ENCODE peak calls at places on chromosomes 4 and X, in nine cellular contexts. One of them, this sample, is unnamed.

GRCh38 chr4:1290165-1290977 is 680 bp downstream of the MAEA start:
- DNase-seq in IMR-90: peak
- DNase-seq in germinal center: peak
- DNase-seq in amniotic stem cell: no peak
- DNase-seq in activated T-cell treated with anti-CD3 and anti-CD28 coated beads for 48 hours: no peak
- DNase-seq in HT-29: peak
- DNase-seq in iris pigment epithelial cell: peak
- DNase-seq in stimulated activated CD4-positive, alpha-beta T cell treated with anti-CD3 and anti-CD28 coated beads, Interleukin-12 subunit alpha, Interleukin-12 subunit beta, amount 100 ng/mL, for 4 hours: no peak
- DNase-seq in RPMI8226: peak
- DNase-seq in this sample: peak

GRCh38 chr4:82652062-82652461 is 90.3 kb upstream of the TMEM150C start:
- DNase-seq in IMR-90: peak
- DNase-seq in germinal center: no peak
- DNase-seq in amniotic stem cell: peak
- DNase-seq in activated T-cell treated with anti-CD3 and anti-CD28 coated beads for 48 hours: no peak
- DNase-seq in HT-29: no peak
- DNase-seq in iris pigment epithelial cell: peak
- DNase-seq in stimulated activated CD4-positive, alpha-beta T cell treated with anti-CD3 and anti-CD28 coated beads, Interleukin-12 subunit alpha, Interleukin-12 subunit beta, amount 100 ng/mL, for 4 hours: no peak
- DNase-seq in RPMI8226: no peak
- DNase-seq in this sample: no peak

GRCh38 chr4:155481150-155481549 is 104.4 kb upstream of the MAP9 start:
- DNase-seq in IMR-90: no peak
- DNase-seq in germinal center: no peak
- DNase-seq in amniotic stem cell: no peak
- DNase-seq in activated T-cell treated with anti-CD3 and anti-CD28 coated beads for 48 hours: no peak
- DNase-seq in HT-29: no peak
- DNase-seq in iris pigment epithelial cell: no peak
- DNase-seq in stimulated activated CD4-positive, alpha-beta T cell treated with anti-CD3 and anti-CD28 coated beads, Interleukin-12 subunit alpha, Interleukin-12 subunit beta, amount 100 ng/mL, for 4 hours: no peak
- DNase-seq in RPMI8226: no peak
- DNase-seq in this sample: no peak

GRCh38 chrX:144327515-144327914 is 443.6 kb downstream of the UBE2NL start:
- DNase-seq in IMR-90: no peak
- DNase-seq in germinal center: no peak
- DNase-seq in amniotic stem cell: no peak
- DNase-seq in activated T-cell treated with anti-CD3 and anti-CD28 coated beads for 48 hours: no peak
- DNase-seq in HT-29: no peak
- DNase-seq in iris pigment epithelial cell: no peak
- DNase-seq in stimulated activated CD4-positive, alpha-beta T cell treated with anti-CD3 and anti-CD28 coated beads, Interleukin-12 subunit alpha, Interleukin-12 subunit beta, amount 100 ng/mL, for 4 hours: no peak
- DNase-seq in RPMI8226: no peak
- DNase-seq in this sample: no peak

GRCh38 chr4:118995693-118996391 is 107.2 kb downstream of the SYNPO2 start:
- DNase-seq in IMR-90: no peak
- DNase-seq in germinal center: no peak
- DNase-seq in amniotic stem cell: no peak
- DNase-seq in activated T-cell treated with anti-CD3 and anti-CD28 coated beads for 48 hours: no peak
- DNase-seq in HT-29: no peak
- DNase-seq in iris pigment epithelial cell: no peak
- DNase-seq in stimulated activated CD4-positive, alpha-beta T cell treated with anti-CD3 and anti-CD28 coated beads, Interleukin-12 subunit alpha, Interleukin-12 subunit beta, amount 100 ng/mL, for 4 hours: no peak
- DNase-seq in RPMI8226: no peak
- DNase-seq in this sample: no peak

GRCh38 chrX:53284684-53285447 is 3.5 kb upstream of the IQSEC2 start:
- DNase-seq in IMR-90: peak
- DNase-seq in germinal center: peak
- DNase-seq in amniotic stem cell: no peak
- DNase-seq in activated T-cell treated with anti-CD3 and anti-CD28 coated beads for 48 hours: peak
- DNase-seq in HT-29: peak
- DNase-seq in iris pigment epithelial cell: no peak
- DNase-seq in stimulated activated CD4-positive, alpha-beta T cell treated with anti-CD3 and anti-CD28 coated beads, Interleukin-12 subunit alpha, Interleukin-12 subunit beta, amount 100 ng/mL, for 4 hours: peak
- DNase-seq in RPMI8226: peak
- DNase-seq in this sample: peak

GRCh38 chr4:69058410-69059059 is 37.7 kb upstream of the UGT2B7 start:
- DNase-seq in IMR-90: no peak
- DNase-seq in germinal center: no peak
- DNase-seq in amniotic stem cell: no peak
- DNase-seq in activated T-cell treated with anti-CD3 and anti-CD28 coated beads for 48 hours: no peak
- DNase-seq in HT-29: no peak
- DNase-seq in iris pigment epithelial cell: no peak
- DNase-seq in stimulated activated CD4-positive, alpha-beta T cell treated with anti-CD3 and anti-CD28 coated beads, Interleukin-12 subunit alpha, Interleukin-12 subunit beta, amount 100 ng/mL, for 4 hours: no peak
- DNase-seq in RPMI8226: no peak
- DNase-seq in this sample: no peak

GRCh38 chr4:56215138-56215793 is 172.0 kb downstream of the AASDH start:
- DNase-seq in IMR-90: no peak
- DNase-seq in germinal center: no peak
- DNase-seq in amniotic stem cell: no peak
- DNase-seq in activated T-cell treated with anti-CD3 and anti-CD28 coated beads for 48 hours: no peak
- DNase-seq in HT-29: peak
- DNase-seq in iris pigment epithelial cell: no peak
- DNase-seq in stimulated activated CD4-positive, alpha-beta T cell treated with anti-CD3 and anti-CD28 coated beads, Interleukin-12 subunit alpha, Interleukin-12 subunit beta, amount 100 ng/mL, for 4 hours: no peak
- DNase-seq in RPMI8226: no peak
- DNase-seq in this sample: no peak

GRCh38 chrX:46840946-46841740 is 4.3 kb downstream of the RP2 start:
- DNase-seq in IMR-90: no peak
- DNase-seq in germinal center: no peak
- DNase-seq in amniotic stem cell: no peak
- DNase-seq in activated T-cell treated with anti-CD3 and anti-CD28 coated beads for 48 hours: no peak
- DNase-seq in HT-29: no peak
- DNase-seq in iris pigment epithelial cell: no peak
- DNase-seq in stimulated activated CD4-positive, alpha-beta T cell treated with anti-CD3 and anti-CD28 coated beads, Interleukin-12 subunit alpha, Interleukin-12 subunit beta, amount 100 ng/mL, for 4 hours: no peak
- DNase-seq in RPMI8226: no peak
- DNase-seq in this sample: no peak

GRCh38 chrX:76407795-76408194 is 19.7 kb upstream of the MAGEE1 start:
- DNase-seq in IMR-90: no peak
- DNase-seq in germinal center: no peak
- DNase-seq in amniotic stem cell: no peak
- DNase-seq in activated T-cell treated with anti-CD3 and anti-CD28 coated beads for 48 hours: no peak
- DNase-seq in HT-29: no peak
- DNase-seq in iris pigment epithelial cell: no peak
- DNase-seq in stimulated activated CD4-positive, alpha-beta T cell treated with anti-CD3 and anti-CD28 coated beads, Interleukin-12 subunit alpha, Interleukin-12 subunit beta, amount 100 ng/mL, for 4 hours: no peak
- DNase-seq in RPMI8226: no peak
- DNase-seq in this sample: no peak

GRCh38 chrX:77785400-77785745 is 643 bp downstream of the ATRX start:
- DNase-seq in IMR-90: peak
- DNase-seq in germinal center: peak
- DNase-seq in amniotic stem cell: no peak
- DNase-seq in activated T-cell treated with anti-CD3 and anti-CD28 coated beads for 48 hours: no peak
- DNase-seq in HT-29: peak
- DNase-seq in iris pigment epithelial cell: no peak
- DNase-seq in stimulated activated CD4-positive, alpha-beta T cell treated with anti-CD3 and anti-CD28 coated beads, Interleukin-12 subunit alpha, Interleukin-12 subunit beta, amount 100 ng/mL, for 4 hours: no peak
- DNase-seq in RPMI8226: peak
- DNase-seq in this sample: no peak

GRCh38 chr4:20464381-20464780 is 212.7 kb downstream of the SLIT2 start:
- DNase-seq in IMR-90: peak
- DNase-seq in germinal center: no peak
- DNase-seq in amniotic stem cell: peak
- DNase-seq in activated T-cell treated with anti-CD3 and anti-CD28 coated beads for 48 hours: no peak
- DNase-seq in HT-29: no peak
- DNase-seq in iris pigment epithelial cell: peak
- DNase-seq in stimulated activated CD4-positive, alpha-beta T cell treated with anti-CD3 and anti-CD28 coated beads, Interleukin-12 subunit alpha, Interleukin-12 subunit beta, amount 100 ng/mL, for 4 hours: no peak
- DNase-seq in RPMI8226: no peak
- DNase-seq in this sample: no peak

GRCh38 chr4:3809028-3809427 is 42.8 kb downstream of the ADRA2C start:
- DNase-seq in IMR-90: no peak
- DNase-seq in germinal center: no peak
- DNase-seq in amniotic stem cell: no peak
- DNase-seq in activated T-cell treated with anti-CD3 and anti-CD28 coated beads for 48 hours: no peak
- DNase-seq in HT-29: no peak
- DNase-seq in iris pigment epithelial cell: no peak
- DNase-seq in stimulated activated CD4-positive, alpha-beta T cell treated with anti-CD3 and anti-CD28 coated beads, Interleukin-12 subunit alpha, Interleukin-12 subunit beta, amount 100 ng/mL, for 4 hours: no peak
- DNase-seq in RPMI8226: no peak
- DNase-seq in this sample: no peak

GRCh38 chr4:142815834-142816233 is 30.3 kb downstream of the INPP4B start:
- DNase-seq in IMR-90: peak
- DNase-seq in germinal center: no peak
- DNase-seq in amniotic stem cell: peak
- DNase-seq in activated T-cell treated with anti-CD3 and anti-CD28 coated beads for 48 hours: peak
- DNase-seq in HT-29: no peak
- DNase-seq in iris pigment epithelial cell: peak
- DNase-seq in stimulated activated CD4-positive, alpha-beta T cell treated with anti-CD3 and anti-CD28 coated beads, Interleukin-12 subunit alpha, Interleukin-12 subunit beta, amount 100 ng/mL, for 4 hours: no peak
- DNase-seq in RPMI8226: no peak
- DNase-seq in this sample: no peak

GRCh38 chr4:82718067-82718935 is 80.3 kb downstream of the SCD5 start:
- DNase-seq in IMR-90: no peak
- DNase-seq in germinal center: no peak
- DNase-seq in amniotic stem cell: no peak
- DNase-seq in activated T-cell treated with anti-CD3 and anti-CD28 coated beads for 48 hours: no peak
- DNase-seq in HT-29: no peak
- DNase-seq in iris pigment epithelial cell: peak
- DNase-seq in stimulated activated CD4-positive, alpha-beta T cell treated with anti-CD3 and anti-CD28 coated beads, Interleukin-12 subunit alpha, Interleukin-12 subunit beta, amount 100 ng/mL, for 4 hours: no peak
- DNase-seq in RPMI8226: no peak
- DNase-seq in this sample: no peak

GRCh38 chr4:94342713-94343112 is at the start of gene HPGDS:
- DNase-seq in IMR-90: no peak
- DNase-seq in germinal center: no peak
- DNase-seq in amniotic stem cell: no peak
- DNase-seq in activated T-cell treated with anti-CD3 and anti-CD28 coated beads for 48 hours: no peak
- DNase-seq in HT-29: no peak
- DNase-seq in iris pigment epithelial cell: no peak
- DNase-seq in stimulated activated CD4-positive, alpha-beta T cell treated with anti-CD3 and anti-CD28 coated beads, Interleukin-12 subunit alpha, Interleukin-12 subunit beta, amount 100 ng/mL, for 4 hours: no peak
- DNase-seq in RPMI8226: no peak
- DNase-seq in this sample: no peak

GRCh38 chr4:243407-243806 is 61.9 kb downstream of the ZNF732 start:
- DNase-seq in IMR-90: no peak
- DNase-seq in germinal center: no peak
- DNase-seq in amniotic stem cell: no peak
- DNase-seq in activated T-cell treated with anti-CD3 and anti-CD28 coated beads for 48 hours: no peak
- DNase-seq in HT-29: no peak
- DNase-seq in iris pigment epithelial cell: no peak
- DNase-seq in stimulated activated CD4-positive, alpha-beta T cell treated with anti-CD3 and anti-CD28 coated beads, Interleukin-12 subunit alpha, Interleukin-12 subunit beta, amount 100 ng/mL, for 4 hours: no peak
- DNase-seq in RPMI8226: no peak
- DNase-seq in this sample: no peak

GRCh38 chr4:2371765-2372487 is 46.5 kb downstream of the ZFYVE28 start:
- DNase-seq in IMR-90: no peak
- DNase-seq in germinal center: no peak
- DNase-seq in amniotic stem cell: no peak
- DNase-seq in activated T-cell treated with anti-CD3 and anti-CD28 coated beads for 48 hours: no peak
- DNase-seq in HT-29: no peak
- DNase-seq in iris pigment epithelial cell: no peak
- DNase-seq in stimulated activated CD4-positive, alpha-beta T cell treated with anti-CD3 and anti-CD28 coated beads, Interleukin-12 subunit alpha, Interleukin-12 subunit beta, amount 100 ng/mL, for 4 hours: no peak
- DNase-seq in RPMI8226: no peak
- DNase-seq in this sample: no peak